ENCODE peak calls at places on chromosomes 12 and 14, in four cellular contexts. X is sigmoid colon, B is BJ, J is foreskin fibroblast. W is an unnamed sample.
A peak's percentile ranks its signal among the peaks of the same experiment; 100 is the strongest.

GRCh38 chr14:24634158-24634557 is at the start of gene GZMB:
- DNase-seq in J (no peak), B (no peak), X (no peak), W (no peak)

GRCh38 chr14:58884442-58884841 is 246.7 kb downstream of the DACT1 start:
- DNase-seq in J (peak; percentile 7), X (no peak), B (no peak), W (no peak)

GRCh38 chr12:46452776-46453175 is 80.2 kb upstream of the SLC38A2 start:
- DNase-seq in X (no peak), J (no peak), B (no peak), W (no peak)

GRCh38 chr12:98745578-98746391 is 100.7 kb downstream of the APAF1 start:
- DNase-seq in B (no peak), X (no peak), J (peak; percentile 58), W (no peak)

GRCh38 chr14:21049263-21049662 is 7.1 kb downstream of the RNASE7 start:
- DNase-seq in B (no peak), J (peak; percentile 56), X (no peak), W (no peak)

GRCh38 chr12:110075880-110076279 is 27.6 kb upstream of the C12orf76 start:
- DNase-seq in B (no peak), X (no peak), J (no peak), W (no peak)

GRCh38 chr12:45729233-45730115 is at the start of gene ARID2:
- DNase-seq in X (peak; percentile 86), J (peak; percentile 84), B (no peak), W (no peak)

GRCh38 chr12:24615967-24616411 is 332.9 kb downstream of the BCAT1 start:
- DNase-seq in B (no peak), J (peak; percentile 26), X (no peak), W (no peak)

GRCh38 chr12:109518820-109519665 is 41.6 kb downstream of the UBE3B start:
- DNase-seq in B (peak; percentile 26), X (peak; percentile 64), J (peak; percentile 81), W (peak; percentile 75)

GRCh38 chr12:65335021-65335714 is 56.7 kb downstream of the MSRB3 start:
- DNase-seq in J (peak; percentile 90), X (peak; percentile 65), B (peak; percentile 69), W (peak; percentile 72)

GRCh38 chr12:85733984-85734383 is 102.2 kb downstream of the RASSF9 start:
- DNase-seq in X (no peak), J (peak; percentile 39), B (no peak), W (no peak)

GRCh38 chr14:59199614-59200013 is 11.1 kb downstream of the DAAM1 start:
- DNase-seq in X (no peak), J (peak; percentile 14), B (no peak), W (no peak)

GRCh38 chr12:100797246-100797645 is 2.7 kb downstream of the ANO4 start:
- DNase-seq in B (no peak), X (no peak), J (no peak), W (no peak)
- H3K4me3 ChIP-seq in B (no peak overlapping the region), X (no peak overlapping the region), J (no peak overlapping the region), W (no peak overlapping the region)

GRCh38 chr12:32155911-32156585 is 49.4 kb downstream of the BICD1 start:
- DNase-seq in B (no peak), X (no peak), J (peak; percentile 14), W (no peak)

GRCh38 chr12:32159925-32160324 is 53.3 kb downstream of the BICD1 start:
- DNase-seq in J (peak; percentile 19), X (no peak), B (no peak), W (no peak)

GRCh38 chr12:32158525-32158924 is 51.9 kb downstream of the BICD1 start:
- DNase-seq in J (no peak), X (no peak), B (no peak), W (no peak)

GRCh38 chr12:32161040-32161439 is 54.4 kb downstream of the BICD1 start:
- DNase-seq in X (no peak), B (no peak), J (no peak), W (no peak)

GRCh38 chr12:32159381-32159780 is 52.7 kb downstream of the BICD1 start:
- DNase-seq in X (no peak), B (no peak), J (no peak), W (no peak)
- H3K4me3 ChIP-seq in X (no peak overlapping the region), B (no peak overlapping the region), J (no peak overlapping the region), W (no peak overlapping the region)

GRCh38 chr12:112406519-112407488 is 2.6 kb downstream of the RPL6 start:
- DNase-seq in J (no peak), B (no peak), X (no peak), W (no peak)
- H3K4me3 ChIP-seq in J (no peak overlapping the region), B (no peak overlapping the region), X (no peak overlapping the region), W (no peak overlapping the region)

GRCh38 chr14:81018245-81018644 is 62.8 kb downstream of the TSHR start:
- DNase-seq in J (no peak), B (no peak), X (no peak), W (no peak)
- H3K4me3 ChIP-seq in J (no peak overlapping the region), B (no peak overlapping the region), X (no peak overlapping the region), W (no peak overlapping the region)

GRCh38 chr12:132430838-132431826 is 58.8 kb upstream of the FBRSL1 start:
- DNase-seq in J (no peak), X (no peak), B (no peak), W (no peak)
- H3K4me3 ChIP-seq in J (no peak overlapping the region), X (no peak overlapping the region), B (no peak overlapping the region), W (no peak overlapping the region)

GRCh38 chr12:8947737-8948136 is 1.7 kb downstream of the M6PR start:
- DNase-seq in X (no peak), B (no peak), J (no peak), W (no peak)
- H3K4me3 ChIP-seq in X (no peak overlapping the region), B (no peak overlapping the region), J (peak overlapping the region; percentile 99), W (no peak overlapping the region)

GRCh38 chr12:114443607-114444421 is 37.9 kb upstream of the TBX5 start:
- DNase-seq in B (no peak), J (peak; percentile 38), X (no peak), W (no peak)
- H3K4me3 ChIP-seq in B (no peak overlapping the region), J (peak overlapping the region; percentile 20), X (no peak overlapping the region), W (no peak overlapping the region)

DNA sequence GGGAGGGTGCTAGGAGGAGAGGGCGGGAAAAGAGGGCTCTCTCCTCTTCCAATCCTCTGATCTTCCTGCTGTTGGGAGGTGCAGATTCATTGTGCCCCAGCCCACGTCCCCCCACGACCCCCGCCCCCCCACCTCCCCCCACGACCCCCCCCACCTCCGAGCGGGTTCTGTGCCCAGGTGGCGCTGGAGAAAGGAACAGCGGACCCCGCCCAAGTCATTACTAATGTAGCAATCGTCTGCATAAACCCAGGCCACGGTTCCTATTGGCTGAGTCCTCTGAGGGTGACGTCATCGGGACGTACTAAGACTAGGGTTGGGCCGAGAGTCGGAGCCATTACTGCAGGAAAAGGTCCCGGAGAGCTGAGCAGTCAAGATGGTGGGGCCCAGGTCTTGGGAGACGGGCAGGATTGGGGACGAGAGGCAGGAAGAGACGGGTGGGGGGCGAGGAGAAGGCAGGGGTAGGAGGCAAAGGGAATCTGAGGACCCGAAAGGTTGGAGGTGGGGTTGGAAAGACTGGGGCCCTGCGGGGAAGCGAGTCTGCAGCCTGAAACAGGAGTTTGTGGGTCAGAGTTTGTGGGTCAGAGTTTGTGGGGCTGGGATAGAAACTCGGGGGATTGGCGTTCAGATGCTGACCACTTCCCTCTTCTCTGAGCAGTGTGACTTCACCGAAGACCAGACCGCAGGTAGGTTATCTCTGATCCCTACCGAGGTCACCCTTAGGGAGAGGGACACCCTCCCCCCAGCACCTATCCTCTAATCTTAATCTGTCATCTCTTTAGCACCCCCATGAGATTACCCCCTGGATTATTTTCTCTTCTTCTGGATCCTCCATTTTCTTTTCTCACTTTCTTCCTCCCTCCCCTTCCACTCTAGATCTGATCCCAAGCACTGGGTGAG is at the start of gene MYL6:
- DNase-seq in B (peak; percentile 85), X (peak; percentile 99), J (peak; percentile 99), W (peak; percentile 95)
- H3K4me3 ChIP-seq in B (peak within 1 kb of the TSS; percentile 64), X (peak within 1 kb of the TSS; percentile 90), J (peak within 1 kb of the TSS; percentile 99), W (peak within 1 kb of the TSS; percentile 62)

DNA sequence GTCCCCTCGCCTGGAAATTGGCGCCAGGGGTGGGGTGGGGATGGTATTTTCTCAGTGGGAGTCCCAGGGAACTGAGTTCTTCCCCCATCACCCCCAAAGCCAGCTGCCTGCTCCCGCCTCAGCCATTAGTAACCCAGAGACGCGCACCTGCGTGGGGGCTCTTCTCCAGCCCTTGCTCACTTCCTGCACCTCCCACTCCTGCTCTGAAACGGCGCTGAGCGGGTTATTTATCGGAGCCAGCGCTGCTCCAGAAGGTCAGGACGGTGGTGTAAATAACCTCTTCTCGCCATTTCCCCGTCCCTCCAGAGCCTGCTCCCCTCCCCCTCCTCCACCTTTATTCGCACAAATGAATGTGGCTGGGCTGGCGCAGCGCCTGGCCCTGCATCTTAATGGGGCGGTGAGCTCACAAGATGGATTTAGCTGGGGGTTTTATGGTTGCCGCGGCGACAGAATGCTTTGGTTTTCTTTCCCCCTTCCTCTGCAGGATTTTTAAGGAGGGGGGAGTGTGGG is 12.2 kb downstream of the GPR84 start:
- DNase-seq in B (no peak), J (peak; percentile 86), X (peak; percentile 92), W (no peak)
- H3K4me3 ChIP-seq in B (peak overlapping the region; percentile 10), J (peak overlapping the region; percentile 50), X (peak overlapping the region; percentile 44), W (no peak overlapping the region)